ENCODE peak calls at places on chromosomes 5 and 9, in five cellular contexts. A, N, B, M and C are unnamed samples.

GRCh38 chr5:160348080-160348479 is 22.3 kb downstream of the C1QTNF2 start:
- DNase-seq in N (no peak), A (no peak), M (no peak), B (no peak), C (no peak)

GRCh38 chr9:105969672-105970071 is 275.3 kb downstream of the TMEM38B start:
- DNase-seq in N (no peak), A (no peak), B (peak), M (no peak), C (no peak)

GRCh38 chr5:8628521-8628920 is 759.6 kb downstream of the MTRR start:
- DNase-seq in N (no peak), A (no peak), M (no peak), B (no peak), C (no peak)

GRCh38 chr5:5652181-5652580 is 229.7 kb downstream of the ICE1 start:
- DNase-seq in N (no peak), A (no peak), M (no peak), B (no peak), C (no peak)

GRCh38 chr9:122307925-122308324 is 43.2 kb downstream of the MRRF start:
- DNase-seq in B (no peak), M (peak), A (no peak), N (no peak), C (no peak)

GRCh38 chr5:127805448-127805847 is 102.3 kb downstream of the CCDC192 start:
- DNase-seq in B (no peak), A (no peak), N (no peak), M (no peak), C (no peak)

GRCh38 chr9:113934167-113934566 is 58.1 kb downstream of the ZNF618 start:
- DNase-seq in A (no peak), N (no peak), M (no peak), B (no peak), C (no peak)

GRCh38 chr5:130643321-130643720 is 521.7 kb downstream of the HINT1 start:
- DNase-seq in B (no peak), A (no peak), N (no peak), M (no peak), C (no peak)

GRCh38 chr9:127503379-127503921 is 52.1 kb downstream of the LRSAM1 start:
- DNase-seq in B (no peak), M (no peak), A (no peak), N (no peak), C (no peak)

GRCh38 chr5:169106906-169107305 is 194.0 kb downstream of the SLIT3 start:
- DNase-seq in M (no peak), N (no peak), A (no peak), B (no peak), C (no peak)

GRCh38 chr9:79221084-79221483 is 350.7 kb upstream of the TLE4 start:
- DNase-seq in A (no peak), N (no peak), B (peak), M (no peak), C (no peak)